ENCODE peak calls at places on chromosomes 6 and 20, in ten cellular contexts. One of them, this sample, is unnamed.

GRCh38 chr20:44407402-44408184 is 52.1 kb downstream of the HNF4A start:
- DNase-seq in SK-N-SH: no peak
- DNase-seq in H9: no peak
- DNase-seq in body of pancreas: peak; percentile 39
- DNase-seq in stomach: peak; percentile 78
- DNase-seq in PC-3: peak; percentile 96
- DNase-seq in CD8-positive, alpha-beta T cell: no peak
- DNase-seq in heart left ventricle: no peak
- DNase-seq in hepatocyte: peak; percentile 92
- DNase-seq in left lung: no peak
- DNase-seq in this sample: peak; percentile 92

GRCh38 chr20:46004813-46005505 is 3.7 kb upstream of the MMP9 start:
- DNase-seq in PC-3: peak; percentile 77
- DNase-seq in heart left ventricle: peak; percentile 52
- DNase-seq in hepatocyte: no peak
- DNase-seq in body of pancreas: no peak
- DNase-seq in stomach: peak; percentile 47
- DNase-seq in CD8-positive, alpha-beta T cell: no peak
- DNase-seq in SK-N-SH: no peak
- DNase-seq in left lung: no peak
- DNase-seq in H9: peak; percentile 86
- DNase-seq in this sample: peak; percentile 84

GRCh38 chr6:121504227-121504626 is 68.8 kb downstream of the GJA1 start:
- DNase-seq in body of pancreas: no peak
- DNase-seq in H9: no peak
- DNase-seq in stomach: no peak
- DNase-seq in PC-3: peak; percentile 66
- DNase-seq in heart left ventricle: no peak
- DNase-seq in hepatocyte: peak; percentile 45
- DNase-seq in CD8-positive, alpha-beta T cell: no peak
- DNase-seq in SK-N-SH: no peak
- DNase-seq in left lung: no peak
- DNase-seq in this sample: peak; percentile 70

GRCh38 chr20:58141971-58142842 is 86.2 kb downstream of the ANKRD60 start:
- DNase-seq in hepatocyte: no peak
- DNase-seq in H9: peak; percentile 5
- DNase-seq in PC-3: no peak
- DNase-seq in stomach: no peak
- DNase-seq in left lung: no peak
- DNase-seq in CD8-positive, alpha-beta T cell: no peak
- DNase-seq in heart left ventricle: no peak
- DNase-seq in SK-N-SH: no peak
- DNase-seq in body of pancreas: no peak
- DNase-seq in this sample: no peak

GRCh38 chr6:147738516-147739187 is 230.2 kb downstream of the SAMD5 start:
- DNase-seq in left lung: no peak
- DNase-seq in heart left ventricle: no peak
- DNase-seq in body of pancreas: no peak
- DNase-seq in stomach: no peak
- DNase-seq in hepatocyte: peak; percentile 23
- DNase-seq in H9: no peak
- DNase-seq in SK-N-SH: no peak
- DNase-seq in CD8-positive, alpha-beta T cell: no peak
- DNase-seq in PC-3: no peak
- DNase-seq in this sample: no peak

GRCh38 chr6:135281227-135281626 is 100.1 kb downstream of the MYB start:
- DNase-seq in PC-3: no peak
- DNase-seq in CD8-positive, alpha-beta T cell: no peak
- DNase-seq in body of pancreas: no peak
- DNase-seq in H9: no peak
- DNase-seq in left lung: no peak
- DNase-seq in SK-N-SH: no peak
- DNase-seq in stomach: no peak
- DNase-seq in heart left ventricle: no peak
- DNase-seq in hepatocyte: no peak
- DNase-seq in this sample: no peak

GRCh38 chr6:169906004-169906740 is 154.8 kb downstream of the ERMARD start:
- DNase-seq in left lung: peak; percentile 48
- DNase-seq in hepatocyte: no peak
- DNase-seq in CD8-positive, alpha-beta T cell: no peak
- DNase-seq in stomach: no peak
- DNase-seq in H9: no peak
- DNase-seq in heart left ventricle: no peak
- DNase-seq in body of pancreas: no peak
- DNase-seq in SK-N-SH: no peak
- DNase-seq in PC-3: no peak
- DNase-seq in this sample: no peak

GRCh38 chr20:46088409-46089075 is 1.2 kb downstream of the NCOA5 start:
- DNase-seq in SK-N-SH: no peak
- DNase-seq in heart left ventricle: no peak
- DNase-seq in H9: no peak
- DNase-seq in PC-3: peak; percentile 68
- DNase-seq in body of pancreas: no peak
- DNase-seq in CD8-positive, alpha-beta T cell: no peak
- DNase-seq in left lung: no peak
- DNase-seq in stomach: no peak
- DNase-seq in hepatocyte: peak; percentile 28
- DNase-seq in this sample: peak; percentile 13

GRCh38 chr20:62823688-62824475 is 7.0 kb downstream of the COL9A3 start:
- DNase-seq in hepatocyte: no peak
- DNase-seq in H9: peak; percentile 84
- DNase-seq in CD8-positive, alpha-beta T cell: no peak
- DNase-seq in left lung: no peak
- DNase-seq in SK-N-SH: no peak
- DNase-seq in heart left ventricle: no peak
- DNase-seq in stomach: no peak
- DNase-seq in body of pancreas: peak; percentile 68
- DNase-seq in PC-3: no peak
- DNase-seq in this sample: no peak

GRCh38 chr6:34151321-34152041 is 5.6 kb upstream of the GRM4 start:
- DNase-seq in body of pancreas: no peak
- DNase-seq in left lung: no peak
- DNase-seq in CD8-positive, alpha-beta T cell: no peak
- DNase-seq in stomach: no peak
- DNase-seq in hepatocyte: peak; percentile 50
- DNase-seq in H9: peak; percentile 83
- DNase-seq in PC-3: no peak
- DNase-seq in SK-N-SH: peak; percentile 45
- DNase-seq in heart left ventricle: no peak
- DNase-seq in this sample: no peak

GRCh38 chr20:54061106-54061881 is 9.1 kb downstream of the BCAS1 start:
- DNase-seq in heart left ventricle: no peak
- DNase-seq in CD8-positive, alpha-beta T cell: no peak
- DNase-seq in PC-3: no peak
- DNase-seq in body of pancreas: no peak
- DNase-seq in stomach: no peak
- DNase-seq in H9: no peak
- DNase-seq in hepatocyte: no peak
- DNase-seq in SK-N-SH: no peak
- DNase-seq in left lung: no peak
- DNase-seq in this sample: peak; percentile 63

GRCh38 chr20:24741673-24742072 is 207.4 kb upstream of the CST7 start:
- DNase-seq in left lung: no peak
- DNase-seq in CD8-positive, alpha-beta T cell: no peak
- DNase-seq in body of pancreas: no peak
- DNase-seq in stomach: no peak
- DNase-seq in PC-3: no peak
- DNase-seq in SK-N-SH: no peak
- DNase-seq in hepatocyte: no peak
- DNase-seq in H9: peak; percentile 24
- DNase-seq in heart left ventricle: no peak
- DNase-seq in this sample: no peak

DNA sequence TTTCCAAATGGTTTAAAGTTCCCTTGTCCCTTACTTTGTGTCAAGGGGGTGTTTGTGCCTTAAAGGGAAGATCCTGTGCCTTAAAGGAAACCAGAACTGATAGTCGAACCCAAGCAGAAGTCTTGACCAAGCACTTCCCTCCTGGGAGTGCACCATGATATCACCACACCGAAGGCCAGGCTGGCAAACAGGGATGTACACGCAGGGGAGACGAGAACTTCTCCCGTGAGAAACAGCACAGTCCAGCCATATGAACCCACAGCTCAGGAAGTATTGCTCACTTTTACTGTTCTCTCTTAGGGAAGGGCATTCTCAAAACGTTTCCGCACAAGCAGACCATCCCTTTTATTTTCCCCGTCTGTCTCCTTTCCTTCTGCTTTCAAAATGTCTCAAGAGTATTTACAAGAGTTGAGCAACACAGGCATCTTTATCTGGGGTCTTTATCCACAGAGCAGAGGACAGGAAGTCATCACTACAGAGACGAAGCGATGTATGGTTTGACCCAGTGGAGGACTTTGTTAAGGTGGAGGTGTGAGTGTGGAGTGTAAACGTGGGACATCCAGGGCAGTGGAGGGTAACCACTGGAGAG is 12.8 kb upstream of the SERPINB1 start:
- DNase-seq in body of pancreas: no peak
- DNase-seq in heart left ventricle: peak; percentile 50
- DNase-seq in left lung: no peak
- DNase-seq in CD8-positive, alpha-beta T cell: no peak
- DNase-seq in hepatocyte: no peak
- DNase-seq in PC-3: no peak
- DNase-seq in H9: no peak
- DNase-seq in SK-N-SH: no peak
- DNase-seq in stomach: no peak
- DNase-seq in this sample: no peak
- H3K4me1 ChIP-seq in body of pancreas: peaks cover 46% of the 10 kb centered on the region
- H3K4me1 ChIP-seq in heart left ventricle: peaks cover 29% of the 10 kb centered on the region
- H3K4me1 ChIP-seq in left lung: peaks cover 87% of the 10 kb centered on the region
- H3K4me1 ChIP-seq in CD8-positive, alpha-beta T cell: peaks cover 61% of the 10 kb centered on the region
- H3K4me1 ChIP-seq in hepatocyte: peaks cover 25% of the 10 kb centered on the region
- H3K4me1 ChIP-seq in PC-3: peaks cover 40% of the 10 kb centered on the region
- H3K4me1 ChIP-seq in H9: peaks cover 14% of the 10 kb centered on the region
- H3K4me1 ChIP-seq in SK-N-SH: peaks cover 26% of the 10 kb centered on the region
- H3K4me1 ChIP-seq in stomach: peaks cover 71% of the 10 kb centered on the region
- H3K4me1 ChIP-seq in this sample: no peaks in the 10 kb centered on the region

GRCh38 chr6:11802886-11803595 is 24.4 kb upstream of the ADTRP start:
- DNase-seq in heart left ventricle: no peak
- DNase-seq in PC-3: no peak
- DNase-seq in left lung: no peak
- DNase-seq in H9: no peak
- DNase-seq in stomach: no peak
- DNase-seq in body of pancreas: no peak
- DNase-seq in hepatocyte: no peak
- DNase-seq in SK-N-SH: no peak
- DNase-seq in CD8-positive, alpha-beta T cell: no peak
- DNase-seq in this sample: no peak
- H3K27ac ChIP-seq in heart left ventricle: no peak overlapping the region
- H3K27ac ChIP-seq in PC-3: no peak overlapping the region
- H3K27ac ChIP-seq in left lung: peak overlapping the region; percentile 19
- H3K27ac ChIP-seq in H9: no peak overlapping the region
- H3K27ac ChIP-seq in stomach: no peak overlapping the region
- H3K27ac ChIP-seq in body of pancreas: no peak overlapping the region
- H3K27ac ChIP-seq in hepatocyte: peak overlapping the region; percentile 62
- H3K27ac ChIP-seq in SK-N-SH: no peak overlapping the region
- H3K27ac ChIP-seq in CD8-positive, alpha-beta T cell: no peak overlapping the region
- H3K27ac ChIP-seq in this sample: no peak overlapping the region

GRCh38 chr6:39992861-39993622 is 58.8 kb upstream of the MOCS1 start:
- DNase-seq in PC-3: no peak
- DNase-seq in stomach: no peak
- DNase-seq in CD8-positive, alpha-beta T cell: no peak
- DNase-seq in hepatocyte: peak; percentile 10
- DNase-seq in H9: no peak
- DNase-seq in left lung: no peak
- DNase-seq in SK-N-SH: no peak
- DNase-seq in body of pancreas: peak; percentile 53
- DNase-seq in heart left ventricle: no peak
- DNase-seq in this sample: no peak
- TF ChIP-seq CTCF in PC-3: no peak
- TF ChIP-seq CTCF in stomach: no peak
- TF ChIP-seq CTCF in CD8-positive, alpha-beta T cell: no peak
- TF ChIP-seq CTCF in hepatocyte: no peak
- TF ChIP-seq CTCF in H9: no peak
- TF ChIP-seq CTCF in left lung: no peak
- TF ChIP-seq CTCF in SK-N-SH: no peak
- TF ChIP-seq CTCF in body of pancreas: no peak
- TF ChIP-seq CTCF in heart left ventricle: no peak
- TF ChIP-seq CTCF in this sample: no peak

DNA sequence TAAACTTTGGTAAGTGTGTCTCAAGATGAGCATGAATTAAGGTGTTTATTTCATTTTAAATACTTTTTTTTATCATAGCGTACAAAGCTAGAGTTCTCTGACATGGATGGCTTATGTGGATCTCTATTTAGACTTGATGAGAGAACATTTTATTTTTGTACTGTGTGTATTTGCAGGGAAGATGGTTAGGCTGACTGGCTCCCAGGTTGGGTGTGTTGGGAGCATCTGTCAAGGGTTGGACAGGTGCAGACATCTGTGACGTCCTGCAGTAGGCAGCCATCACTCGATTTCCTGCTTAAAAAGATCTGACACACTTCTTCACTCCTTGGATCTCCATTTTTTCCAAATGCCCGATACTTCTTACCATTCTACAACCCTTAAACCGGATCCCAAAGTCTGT is 221.9 kb upstream of the QKI start:
- DNase-seq in CD8-positive, alpha-beta T cell: no peak
- DNase-seq in hepatocyte: no peak
- DNase-seq in PC-3: no peak
- DNase-seq in stomach: no peak
- DNase-seq in left lung: no peak
- DNase-seq in SK-N-SH: no peak
- DNase-seq in H9: no peak
- DNase-seq in heart left ventricle: no peak
- DNase-seq in body of pancreas: no peak
- DNase-seq in this sample: no peak
- H3K4me1 ChIP-seq in CD8-positive, alpha-beta T cell: no peaks in the 10 kb centered on the region
- H3K4me1 ChIP-seq in hepatocyte: no peaks in the 10 kb centered on the region
- H3K4me1 ChIP-seq in PC-3: no peaks in the 10 kb centered on the region
- H3K4me1 ChIP-seq in stomach: no peaks in the 10 kb centered on the region
- H3K4me1 ChIP-seq in left lung: no peaks in the 10 kb centered on the region
- H3K4me1 ChIP-seq in SK-N-SH: no peaks in the 10 kb centered on the region
- H3K4me1 ChIP-seq in H9: no peaks in the 10 kb centered on the region
- H3K4me1 ChIP-seq in heart left ventricle: peaks cover 2% of the 10 kb centered on the region
- H3K4me1 ChIP-seq in body of pancreas: no peaks in the 10 kb centered on the region
- H3K4me1 ChIP-seq in this sample: no peaks in the 10 kb centered on the region

DNA sequence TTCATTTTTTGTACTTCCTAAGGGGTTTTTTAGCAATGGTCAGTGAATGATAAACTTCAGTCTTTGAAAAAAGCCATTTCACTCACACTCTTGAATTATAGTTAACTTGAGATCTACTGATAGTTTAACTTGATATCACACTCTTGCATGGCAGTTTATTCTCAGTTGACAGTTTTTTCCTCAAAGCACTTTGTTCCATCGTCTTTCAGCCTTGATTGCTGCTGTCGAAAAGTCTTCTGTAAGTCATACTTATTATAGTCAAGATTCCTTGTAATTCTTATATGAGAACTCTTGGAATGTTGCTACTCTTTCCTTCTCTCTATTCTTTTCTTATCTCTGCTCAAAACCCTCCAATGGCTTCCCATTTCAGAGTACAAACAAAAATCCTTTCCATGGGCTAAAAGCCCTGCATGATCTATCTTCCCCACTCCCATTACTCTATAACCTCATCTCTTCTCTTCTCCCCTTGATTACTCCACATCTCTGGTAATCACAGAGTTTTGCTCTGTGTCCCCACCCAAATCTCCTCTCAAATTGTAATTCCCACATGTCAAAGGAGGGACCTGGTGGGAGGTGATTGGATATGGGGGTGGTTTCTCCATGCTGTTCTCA is 31.2 kb downstream of the ZHX3 start:
- DNase-seq in stomach: no peak
- DNase-seq in heart left ventricle: no peak
- DNase-seq in body of pancreas: no peak
- DNase-seq in SK-N-SH: no peak
- DNase-seq in PC-3: no peak
- DNase-seq in left lung: no peak
- DNase-seq in H9: no peak
- DNase-seq in hepatocyte: no peak
- DNase-seq in CD8-positive, alpha-beta T cell: no peak
- DNase-seq in this sample: no peak
- H3K27ac ChIP-seq in stomach: no peak overlapping the region
- H3K27ac ChIP-seq in heart left ventricle: no peak overlapping the region
- H3K27ac ChIP-seq in body of pancreas: no peak overlapping the region
- H3K27ac ChIP-seq in SK-N-SH: no peak overlapping the region
- H3K27ac ChIP-seq in PC-3: no peak overlapping the region
- H3K27ac ChIP-seq in left lung: no peak overlapping the region
- H3K27ac ChIP-seq in H9: no peak overlapping the region
- H3K27ac ChIP-seq in hepatocyte: no peak overlapping the region
- H3K27ac ChIP-seq in CD8-positive, alpha-beta T cell: no peak overlapping the region
- H3K27ac ChIP-seq in this sample: no peak overlapping the region

This sample was measured in foreskin keratinocyte.